ENCODE peak calls at places on chromosome 19, in five cellular contexts. R is activated naive CD4-positive, alpha-beta T cell treated with anti-CD3 and anti-CD28 coated beads, Interleukin-2, amount 10 ng/mL, durations not matched to agents 7 days and 5 days; A is adipocyte; D is colonic mucosa; P is stimulated activated CD4-positive, alpha-beta T cell treated with anti-CD3 and anti-CD28 coated beads, Interleukin-1b, Interleukin-23, amount 100 ng/mL, for 1 hour. O is an unnamed sample.

GRCh38 chr19:1265611-1266115 is 3.5 kb upstream of the CIRBP start:
- DNase-seq in R (peak), A (peak), D (peak), P (no peak), O (peak)

GRCh38 chr19:47582320-47582909 is 9.5 kb upstream of the ZNF541 start:
- DNase-seq in R (no peak), A (peak), D (no peak), P (no peak), O (no peak)

GRCh38 chr19:1262687-1263123 is 6.4 kb upstream of the CIRBP start:
- DNase-seq in R (no peak), A (peak), D (no peak), P (no peak), O (no peak)

GRCh38 chr19:47765522-47766358 is 12.8 kb upstream of the SELENOW start:
- DNase-seq in R (peak), A (peak), D (peak), P (no peak), O (no peak)

GRCh38 chr19:48102870-48103751 is 7.5 kb downstream of the PLA2G4C start:
- DNase-seq in R (peak), A (peak), D (peak), P (no peak), O (no peak)

GRCh38 chr19:3062165-3063105 is at the start of gene TLE5:
- DNase-seq in R (peak), A (peak), D (peak), P (peak), O (no peak)

GRCh38 chr19:46115396-46116109 is 8.9 kb downstream of the IGFL3 start:
- DNase-seq in R (peak), A (peak), D (no peak), P (no peak), O (no peak)

GRCh38 chr19:2184422-2185012 is 20.8 kb downstream of the DOT1L start:
- DNase-seq in R (no peak), A (no peak), D (no peak), P (no peak), O (no peak)

GRCh38 chr19:49231389-49231788 is 73.8 kb downstream of the TRPM4 start:
- DNase-seq in R (peak), A (no peak), D (no peak), P (no peak), O (no peak)

GRCh38 chr19:46926201-46927071 is 65.6 kb downstream of the ARHGAP35 start:
- DNase-seq in R (no peak), A (peak), D (no peak), P (no peak), O (no peak)

GRCh38 chr19:51681286-51681956 is 11.7 kb upstream of the SPACA6 start:
- DNase-seq in R (no peak), A (no peak), D (no peak), P (no peak), O (no peak)